ENCODE peak calls at places on chromosomes 6 and 20, in five cellular contexts. B is stimulated activated CD4-positive, alpha-beta T cell treated with anti-CD3 and anti-CD28 coated beads, TNF-alpha, amount 100 ng/mL, for 48 hours; W is body of pancreas; F is T-helper 1 cell; T is HFF-Myc. G is an unnamed sample.

GRCh38 chr6:25585225-25585624 is 66.8 kb upstream of the SCGN start:
- DNase-seq in B (no peak), W (peak), F (no peak), T (no peak), G (no peak)

GRCh38 chr6:57222684-57223077 is 574 bp upstream of the RAB23 start:
- DNase-seq in B (no peak), W (no peak), F (no peak), T (no peak), G (no peak)

GRCh38 chr6:170182093-170182780 is 108.6 kb downstream of the DLL1 start:
- DNase-seq in B (no peak), W (peak), F (no peak), T (no peak), G (no peak)

GRCh38 chr6:13066050-13066449 is 262.3 kb downstream of the TBC1D7 start:
- DNase-seq in B (no peak), W (no peak), F (no peak), T (no peak), G (no peak)

GRCh38 chr6:50249493-50249892 is 199.8 kb upstream of the DEFB112 start:
- DNase-seq in B (no peak), W (no peak), F (no peak), T (no peak), G (no peak)

GRCh38 chr6:43817192-43817591 is 47.2 kb downstream of the VEGFA start:
- DNase-seq in B (no peak), W (peak), F (peak), T (no peak), G (no peak)

GRCh38 chr6:7129784-7130569 is 22.2 kb downstream of the RREB1 start:
- DNase-seq in B (no peak), W (peak), F (no peak), T (no peak), G (no peak)

GRCh38 chr20:53370345-53370961 is 223.2 kb downstream of the ZNF217 start:
- DNase-seq in B (no peak), W (no peak), F (no peak), T (no peak), G (no peak)

GRCh38 chr20:23857954-23858565 is 21.5 kb downstream of the CST5 start:
- DNase-seq in B (no peak), W (no peak), F (no peak), T (no peak), G (no peak)

GRCh38 chr20:46009847-46010246 is 1.1 kb downstream of the MMP9 start:
- DNase-seq in B (no peak), W (no peak), F (no peak), T (no peak), G (no peak)

GRCh38 chr6:31742894-31743293 is 3.1 kb downstream of the MSH5 start:
- DNase-seq in B (no peak), W (no peak), F (no peak), T (no peak), G (no peak)

GRCh38 chr6:3518356-3518841 is 61.5 kb upstream of the SLC22A23 start:
- DNase-seq in B (no peak), W (no peak), F (no peak), T (peak), G (no peak)

GRCh38 chr20:46293084-46293483 is 15.2 kb downstream of the CDH22 start:
- DNase-seq in B (no peak), W (no peak), F (no peak), T (peak), G (no peak)

GRCh38 chr6:134840086-134840485 is 109.8 kb downstream of the ALDH8A1 start:
- DNase-seq in B (no peak), W (no peak), F (no peak), T (no peak), G (no peak)

GRCh38 chr6:100704941-100705340 is 176.2 kb downstream of the ASCC3 start:
- DNase-seq in B (no peak), W (no peak), F (no peak), T (no peak), G (no peak)

G was measured in SIG-M5.